ENCODE peak calls at places on chromosome 6, in six cellular contexts. G is NCI-H2171 treated with DMSO at 0.1 percent for 48 hours; V is ELR; D is T-helper 17 cell; M is activated CD8-positive, alpha-beta memory T cell treated with anti-CD3 and anti-CD28 coated beads, Interleukin-2, amount 50 U/mL, for 4 hours; H is memory B cell. S is an unnamed sample.

GRCh38 chr6:106547053-106547414 is 82.3 kb downstream of the RTN4IP1 start:
- DNase-seq in G (no peak), V (no peak), D (no peak), M (no peak), H (no peak), S (no peak)

GRCh38 chr6:157885876-157886275 is 62.8 kb downstream of the SNX9 start:
- DNase-seq in G (no peak), V (no peak), D (no peak), M (peak; percentile 39), H (no peak), S (no peak)

GRCh38 chr6:127385668-127386385 is 42.4 kb upstream of the ECHDC1 start:
- DNase-seq in G (no peak), V (no peak), D (no peak), M (no peak), H (no peak), S (no peak)

GRCh38 chr6:8539446-8539845 is 104.1 kb upstream of the SLC35B3 start:
- DNase-seq in G (peak; percentile 22), V (peak; percentile 34), D (no peak), M (no peak), H (no peak), S (no peak)

GRCh38 chr6:7879980-7880717 is 30.4 kb downstream of the TXNDC5 start:
- DNase-seq in G (no peak), V (no peak), D (no peak), M (no peak), H (no peak), S (no peak)

GRCh38 chr6:75893058-75893775 is 144.2 kb downstream of the MYO6 start:
- DNase-seq in G (peak; percentile 88), V (peak; percentile 82), D (no peak), M (no peak), H (no peak), S (no peak)

GRCh38 chr6:156585859-156586258 is 191.3 kb upstream of the ARID1B start:
- DNase-seq in G (peak; percentile 94), V (no peak), D (no peak), M (no peak), H (no peak), S (no peak)

GRCh38 chr6:135922746-135923145 is 71.2 kb downstream of the PDE7B start:
- DNase-seq in G (no peak), V (peak; percentile 11), D (no peak), M (no peak), H (no peak), S (no peak)

GRCh38 chr6:17879224-17879623 is 108.2 kb downstream of the KIF13A start:
- DNase-seq in G (no peak), V (no peak), D (no peak), M (no peak), H (no peak), S (no peak)